ENCODE peak calls at places on chromosomes 16 and 17, in six cellular contexts. N is Panc1, S is prostate gland, U is upper lobe of left lung, G is HepG2, E is transverse colon. M is an unnamed sample.

GRCh38 chr16:48024042-48024441 is 131.8 kb downstream of the ABCC12 start:
- DNase-seq in S (no peak), G (no peak), E (no peak), U (no peak), N (no peak), M (no peak)

GRCh38 chr16:83418565-83418964 is 389.2 kb upstream of the HSBP1 start:
- DNase-seq in S (no peak), E (no peak), U (no peak), N (no peak), G (no peak), M (no peak)

GRCh38 chr17:39929657-39930407 is 2.3 kb downstream of the LRRC3C start:
- DNase-seq in E (no peak), N (no peak), U (no peak), S (no peak), G (peak), M (no peak)

GRCh38 chr16:84329849-84330684 is 35.4 kb downstream of the WFDC1 start:
- DNase-seq in G (no peak), S (no peak), E (no peak), N (no peak), U (peak), M (peak)

GRCh38 chr16:31875112-31875803 is 1.7 kb downstream of the ZNF267 start:
- DNase-seq in N (no peak), G (no peak), S (no peak), U (no peak), E (no peak), M (no peak)

GRCh38 chr17:199806-200603 is 18.6 kb upstream of the DOC2B start:
- DNase-seq in S (no peak), U (peak), G (no peak), E (no peak), N (no peak), M (peak)

GRCh38 chr16:15879255-15879804 is 9.1 kb downstream of the CEP20 start:
- DNase-seq in E (no peak), U (no peak), G (peak), N (peak), S (no peak), M (no peak)

GRCh38 chr17:31313982-31314787 is at the start of gene EVI2B:
- DNase-seq in S (no peak), N (no peak), E (no peak), U (no peak), G (no peak), M (no peak)

GRCh38 chr17:11855306-11855705 is 142.0 kb downstream of the ZNF18 start:
- DNase-seq in N (no peak), E (no peak), S (no peak), G (no peak), U (no peak), M (no peak)

GRCh38 chr16:25031132-25031440 is 15.9 kb upstream of the ARHGAP17 start:
- DNase-seq in E (no peak), U (no peak), N (no peak), G (no peak), S (no peak), M (no peak)
- H3K4me3 ChIP-seq in E (no peak), U (peak), N (peak), G (peak), S (peak), M (peak)

GRCh38 chr16:49748322-49748721 is 107.6 kb downstream of the ZNF423 start:
- DNase-seq in U (no peak), G (no peak), N (no peak), E (no peak), S (no peak), M (peak)
- TF ChIP-seq POLR2AphosphoS5 in U (no peak), G (no peak), N (no peak), E (no peak), S (no peak), M (no peak)

GRCh38 chr17:4519361-4519788 is 20.7 kb downstream of the SPNS2 start:
- DNase-seq in N (no peak), S (peak), U (peak), E (no peak), G (no peak), M (peak)
- H3K27ac ChIP-seq in N (no peak), S (peak), U (peak), E (peak), G (no peak), M (peak)

DNA sequence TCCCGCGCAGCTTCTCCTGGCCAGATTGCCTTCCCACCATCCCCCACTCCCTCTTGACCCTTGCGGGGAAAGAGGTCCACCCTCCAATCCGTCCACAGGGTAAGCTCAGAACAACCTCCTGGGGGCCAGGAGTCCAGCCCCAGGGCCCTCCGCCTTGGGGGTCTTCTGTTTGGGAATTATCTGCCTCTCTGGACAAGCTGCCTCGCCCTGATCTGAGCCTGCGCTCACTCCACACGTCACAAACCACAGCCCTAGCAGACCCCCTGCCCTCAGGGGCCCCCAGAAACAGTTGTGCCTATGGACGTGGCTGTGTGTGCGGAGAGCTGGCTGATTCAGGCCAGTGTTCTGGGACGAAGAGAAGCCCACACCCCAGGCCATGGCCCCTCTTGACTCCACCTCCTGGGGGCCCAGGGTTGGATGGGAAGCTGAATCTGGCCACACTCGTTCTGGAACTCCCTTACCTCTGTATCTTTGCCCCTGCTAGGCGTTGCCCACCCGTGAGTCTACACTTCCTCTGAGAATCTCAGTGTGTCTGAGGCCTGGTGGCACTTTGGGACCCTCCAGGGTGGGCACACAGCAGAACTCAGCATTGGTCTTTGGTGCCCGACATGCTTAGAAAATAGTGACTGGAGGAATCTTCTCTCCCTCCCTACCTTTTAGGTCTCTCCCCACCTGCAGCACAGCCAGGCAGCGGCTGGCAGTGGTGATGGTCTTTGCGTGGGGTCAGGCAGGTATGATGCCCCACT is 119.9 kb upstream of the SMURF2 start:
- DNase-seq in S (no peak), G (no peak), N (no peak), U (no peak), E (no peak), M (peak)
- H3K4me3 ChIP-seq in S (peak), G (no peak), N (peak), U (peak), E (no peak), M (peak)

DNA sequence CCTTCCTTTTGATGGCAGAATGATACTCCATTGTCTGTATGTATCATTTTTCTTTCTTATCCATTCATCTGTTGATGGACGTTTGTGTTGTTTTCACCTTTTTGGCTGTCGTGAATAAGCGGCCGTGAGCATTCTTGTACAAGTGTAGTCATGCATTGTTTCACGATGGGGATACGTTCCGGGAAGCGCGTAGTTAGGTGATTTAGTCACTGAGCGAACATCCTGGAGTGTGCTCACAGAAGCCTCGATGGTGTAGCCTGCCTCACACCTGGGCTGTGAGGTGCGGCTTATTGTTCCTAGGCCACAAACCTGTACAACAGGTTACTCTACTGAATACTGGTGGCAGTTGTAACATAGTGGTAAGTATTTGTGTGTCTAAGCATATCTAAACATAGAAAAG is 136.5 kb downstream of the CMIP start:
- DNase-seq in U (no peak), N (peak), S (peak), G (no peak), E (peak), M (no peak)
- TF ChIP-seq POLR2AphosphoS5 in U (peak), N (no peak), S (peak), G (no peak), E (peak), M (no peak)

DNA sequence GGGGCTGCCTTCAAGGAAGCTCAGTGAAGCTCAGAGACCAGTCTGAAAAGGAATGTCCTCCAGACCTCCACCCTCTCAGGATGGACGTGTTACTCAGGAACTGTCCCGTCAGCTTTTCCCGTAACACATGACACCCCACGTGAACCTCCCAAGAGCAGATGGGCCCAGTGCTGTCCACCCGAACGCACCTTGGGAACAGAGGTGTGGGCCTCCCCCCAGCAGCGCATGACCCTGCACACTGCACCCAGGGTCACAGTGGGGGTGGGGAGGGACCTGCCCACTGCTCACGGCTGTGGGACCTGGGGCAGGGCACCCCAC is 21.9 kb downstream of the SLC7A5 start:
- DNase-seq in S (no peak), E (no peak), G (no peak), U (no peak), N (no peak), M (no peak)
- H3K27ac ChIP-seq in S (no peak), E (peak), G (peak), U (no peak), N (peak), M (no peak)

GRCh38 chr16:972316-973002 is 1.7 kb upstream of the LMF1 start:
- DNase-seq in E (no peak), N (no peak), S (no peak), U (peak), G (peak), M (no peak)
- H3K4me3 ChIP-seq in E (no peak), N (no peak), S (no peak), U (no peak), G (peak), M (no peak)